ENCODE peak calls at places on chromosomes 1 and 21, in eight cellular contexts. S is mammary epithelial cell; T is upper lobe of left lung; K is suprapubic skin; R is heart left ventricle; A is CD8-positive, alpha-beta T cell; M is sigmoid colon; U is psoas muscle. N is an unnamed sample. For H3K4me1 and H3K27me3, the result is how much of the 10 kb centered on the place peaks cover.

GRCh38 chr1:55773189-55773940 is 558.2 kb upstream of the USP24 start:
- DNase-seq in T (no peak), M (no peak), A (no peak), K (no peak), R (no peak), S (no peak), U (no peak), N (no peak)

GRCh38 chr1:153277852-153278251 is 18.4 kb downstream of the LORICRIN start:
- DNase-seq in A (no peak), K (no peak), M (no peak), S (peak), U (no peak), T (peak), R (no peak), N (no peak)

GRCh38 chr1:5667513-5668325 is 324.5 kb downstream of the NPHP4 start:
- DNase-seq in A (peak), T (no peak), M (peak), S (no peak), R (no peak), U (no peak), K (peak), N (no peak)

GRCh38 chr1:97350662-97351061 is 570.2 kb downstream of the DPYD start:
- DNase-seq in A (no peak), S (no peak), K (no peak), M (no peak), U (no peak), T (no peak), R (no peak), N (no peak)

GRCh38 chr1:115771847-115772457 is 3.4 kb upstream of the CASQ2 start:
- DNase-seq in R (peak), A (no peak), M (peak), U (peak), T (peak), K (no peak), S (peak), N (peak)

GRCh38 chr1:92881391-92881790 is 49.6 kb downstream of the RPL5 start:
- DNase-seq in R (no peak), S (no peak), U (no peak), K (no peak), M (no peak), A (no peak), T (no peak), N (no peak)

GRCh38 chr1:10625554-10625953 is 150.8 kb downstream of the PEX14 start:
- DNase-seq in M (peak), T (peak), S (no peak), A (no peak), K (peak), R (no peak), U (no peak), N (no peak)

GRCh38 chr21:31145271-31145801 is 107.1 kb upstream of the KRTAP19-8 start:
- DNase-seq in S (no peak), M (no peak), T (no peak), U (no peak), K (no peak), R (no peak), A (no peak), N (no peak)

GRCh38 chr1:111551623-111552470 is 48.4 kb upstream of the ADORA3 start:
- DNase-seq in S (no peak), T (no peak), R (no peak), U (no peak), K (no peak), A (no peak), M (no peak), N (no peak)

GRCh38 chr21:31530918-31531705 is 128.4 kb upstream of the SOD1 start:
- DNase-seq in A (no peak), R (no peak), T (peak), M (no peak), K (no peak), U (no peak), S (no peak), N (peak)

GRCh38 chr1:35660581-35661473 is 19.5 kb upstream of the PSMB2 start:
- DNase-seq in R (no peak), K (no peak), U (no peak), T (no peak), S (no peak), A (no peak), M (no peak), N (no peak)

GRCh38 chr1:228867093-228867950 is 132.0 kb downstream of the RHOU start:
- DNase-seq in T (no peak), M (no peak), U (no peak), R (no peak), K (no peak), S (no peak), A (no peak), N (peak)

GRCh38 chr1:69862906-69863305 is 295.2 kb downstream of the LRRC7 start:
- DNase-seq in T (no peak), A (no peak), K (no peak), S (no peak), M (no peak), U (no peak), R (no peak), N (no peak)

GRCh38 chr1:62849031-62849430 is 65.1 kb downstream of the ATG4C start:
- DNase-seq in S (no peak), T (no peak), R (no peak), A (no peak), M (no peak), K (no peak), U (no peak), N (no peak)

GRCh38 chr1:181448461-181448860 is 34.9 kb upstream of the CACNA1E start:
- DNase-seq in S (no peak), U (no peak), R (no peak), M (no peak), A (no peak), T (no peak), K (no peak), N (no peak)

GRCh38 chr1:160117709-160118183 is 2.2 kb downstream of the ATP1A2 start:
- DNase-seq in U (no peak), M (peak), A (no peak), T (peak), S (no peak), R (peak), K (no peak), N (no peak)

GRCh38 chr1:2567083-2567679 is 11.0 kb downstream of the TNFRSF14 start:
- DNase-seq in A (no peak), T (no peak), R (no peak), M (peak), S (no peak), K (no peak), U (no peak), N (no peak)

GRCh38 chr1:240468616-240469015 is 143.3 kb downstream of the GREM2 start:
- DNase-seq in K (no peak), U (no peak), M (no peak), T (no peak), S (no peak), A (no peak), R (no peak), N (no peak)

GRCh38 chr1:17586172-17586963 is 46.9 kb downstream of the ARHGEF10L start:
- DNase-seq in R (no peak), M (peak), A (no peak), U (peak), T (peak), K (no peak), S (peak), N (no peak)

GRCh38 chr1:119374208-119374877 is 5.8 kb downstream of the HAO2 start:
- DNase-seq in M (no peak), T (no peak), R (no peak), A (no peak), U (no peak), S (peak), K (no peak), N (no peak)

GRCh38 chr1:175220853-175221547 is 28.4 kb upstream of the KIAA0040 start:
- DNase-seq in T (peak), S (peak), U (no peak), A (no peak), R (no peak), M (no peak), K (no peak), N (no peak)

GRCh38 chr1:74733616-74734484 is 898 bp downstream of the TYW3 start:
- DNase-seq in U (no peak), S (peak), A (no peak), T (peak), K (no peak), M (no peak), R (peak), N (peak)

GRCh38 chr21:33966324-33966949 is 50.8 kb upstream of the ATP5PO start:
- DNase-seq in M (no peak), A (no peak), K (no peak), S (no peak), R (no peak), T (no peak), U (no peak), N (no peak)

GRCh38 chr1:101238041-101238515 is 1.3 kb downstream of the S1PR1 start:
- DNase-seq in T (peak), M (no peak), R (no peak), U (no peak), S (no peak), A (peak), K (no peak), N (no peak)

GRCh38 chr1:223343692-223344091 is 20.3 kb downstream of the SUSD4 start:
- DNase-seq in T (no peak), M (no peak), K (no peak), U (no peak), S (no peak), A (no peak), R (no peak), N (no peak)

GRCh38 chr21:37866027-37866426 is 50.2 kb downstream of the KCNJ6 start:
- DNase-seq in K (no peak), A (no peak), S (peak), R (no peak), U (no peak), M (no peak), T (peak), N (no peak)

GRCh38 chr1:91809267-91809666 is 76.7 kb downstream of the TGFBR3 start:
- DNase-seq in R (no peak), K (no peak), A (no peak), M (no peak), S (no peak), U (no peak), T (no peak), N (no peak)

GRCh38 chr1:203669739-203670138 is 43.1 kb downstream of the ATP2B4 start:
- DNase-seq in M (no peak), A (no peak), S (peak), K (no peak), T (no peak), R (no peak), U (no peak), N (no peak)

GRCh38 chr1:36321119-36321951 is 2.1 kb downstream of the EVA1B start:
- DNase-seq in S (no peak), T (peak), U (peak), A (peak), R (peak), M (peak), K (peak), N (no peak)

GRCh38 chr1:154847891-154848290 is 22.2 kb downstream of the KCNN3 start:
- DNase-seq in A (no peak), T (no peak), K (no peak), U (peak), S (no peak), R (no peak), M (no peak), N (peak)

GRCh38 chr1:39317910-39318633 is 113.6 kb downstream of the MACF1 start:
- DNase-seq in T (no peak), K (no peak), M (no peak), A (no peak), U (no peak), S (no peak), R (peak), N (no peak)

GRCh38 chr1:169427081-169427611 is at the start of gene CCDC181:
- DNase-seq in K (no peak), S (no peak), U (peak), A (peak), R (peak), T (peak), M (peak), N (peak)

DNA sequence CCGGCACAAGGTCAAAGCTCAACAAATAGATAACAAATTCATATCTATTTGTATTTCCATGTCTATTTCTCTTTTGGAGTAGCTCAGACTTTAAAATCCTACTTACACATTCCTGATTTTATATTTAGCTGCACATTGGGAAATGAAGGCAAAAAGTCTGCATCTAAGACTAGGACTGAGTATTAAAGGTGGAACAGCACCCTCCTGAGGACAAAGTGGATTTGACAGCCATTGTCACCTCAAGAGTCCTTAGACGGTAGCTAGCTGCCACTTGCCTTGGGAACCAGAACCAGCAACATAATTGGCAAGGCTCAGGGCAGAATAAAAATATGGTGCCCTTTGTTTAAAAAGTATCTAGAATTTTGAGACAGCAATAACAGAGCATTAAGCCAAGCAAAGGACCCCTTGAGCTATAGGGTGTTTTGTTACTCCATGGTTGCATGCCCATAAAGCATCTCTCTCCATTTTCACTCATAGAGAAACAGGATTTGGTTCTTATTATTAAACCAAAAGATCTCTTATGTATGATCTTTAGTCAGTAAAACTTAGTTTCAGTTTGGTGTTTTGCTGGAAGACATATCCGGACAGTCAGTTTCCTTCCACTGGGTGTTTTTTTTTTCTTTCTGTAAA is 30.0 kb upstream of the SGIP1 start:
- DNase-seq in T (peak), U (no peak), M (no peak), A (no peak), S (peak), K (no peak), R (peak), N (peak)
- H3K4me1 ChIP-seq in T (under half), U (under half), M (under half), A (under half), S (under half), K (under half), R (under half), N (under half)

GRCh38 chr1:232222614-232223013 is 407.3 kb downstream of the SIPA1L2 start:
- DNase-seq in S (no peak), U (no peak), K (no peak), T (no peak), M (no peak), R (no peak), A (no peak), N (no peak)

GRCh38 chr1:232223309-232223708 is 406.6 kb downstream of the SIPA1L2 start:
- DNase-seq in U (no peak), T (no peak), S (no peak), R (no peak), A (no peak), K (no peak), M (no peak), N (peak)

GRCh38 chr1:232225336-232226131 is 404.4 kb downstream of the SIPA1L2 start:
- DNase-seq in A (no peak), S (no peak), K (no peak), M (no peak), T (no peak), U (no peak), R (no peak), N (no peak)

GRCh38 chr1:232221790-232222499 is 408.0 kb downstream of the SIPA1L2 start:
- DNase-seq in A (no peak), T (peak), R (no peak), S (peak), K (no peak), U (no peak), M (no peak), N (no peak)

DNA sequence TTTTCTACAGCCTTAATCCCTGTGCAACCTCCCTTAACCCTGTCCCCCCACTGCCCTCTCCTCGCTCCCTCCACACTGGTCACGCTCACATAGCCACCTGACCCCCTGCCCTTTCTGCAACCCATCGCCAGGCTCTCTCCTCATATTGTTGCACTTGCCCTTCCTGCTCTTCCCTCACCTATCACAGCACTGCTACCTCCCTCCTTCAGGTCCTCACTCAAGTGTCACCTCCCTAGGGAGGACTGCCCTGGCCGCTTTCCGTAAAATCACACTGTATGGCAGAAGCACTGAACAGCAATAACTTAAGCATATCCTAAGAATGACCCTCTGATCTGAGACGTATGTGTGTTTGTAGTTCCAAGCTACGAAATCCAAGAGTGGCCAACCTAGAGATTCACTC is 406.0 kb downstream of the SIPA1L2 start:
- DNase-seq in U (no peak), R (no peak), K (no peak), S (no peak), T (no peak), A (no peak), M (no peak), N (no peak)
- H3K27me3 ChIP-seq in U (under half), R (under half), K (under half), S (under half), T (under half), A (under half), M (under half), N (under half)

GRCh38 chr1:84272401-84272800 is 29.1 kb upstream of the SAMD13 start:
- DNase-seq in K (no peak), S (no peak), T (peak), U (no peak), R (no peak), M (no peak), A (no peak), N (no peak)
- TF ChIP-seq CTCF in K (no peak), S (no peak), T (no peak), U (no peak), R (no peak), M (no peak), A (no peak), N (no peak)

GRCh38 chr1:3775498-3776230 is 3.1 kb downstream of the SMIM1 start:
- DNase-seq in T (peak), M (no peak), K (peak), R (peak), S (peak), A (peak), U (peak), N (peak)

GRCh38 chr1:3772715-3773571 is at the start of gene SMIM1:
- DNase-seq in R (no peak), T (peak), U (no peak), K (peak), M (peak), S (no peak), A (peak), N (no peak)

GRCh38 chr1:3773572-3774502 is 1.3 kb downstream of the SMIM1 start:
- DNase-seq in A (no peak), K (no peak), M (no peak), T (no peak), S (no peak), U (no peak), R (no peak), N (no peak)

GRCh38 chr1:3775248-3775497 is 2.6 kb downstream of the SMIM1 start:
- DNase-seq in T (no peak), R (no peak), U (no peak), M (no peak), S (no peak), K (no peak), A (no peak), N (no peak)

DNA sequence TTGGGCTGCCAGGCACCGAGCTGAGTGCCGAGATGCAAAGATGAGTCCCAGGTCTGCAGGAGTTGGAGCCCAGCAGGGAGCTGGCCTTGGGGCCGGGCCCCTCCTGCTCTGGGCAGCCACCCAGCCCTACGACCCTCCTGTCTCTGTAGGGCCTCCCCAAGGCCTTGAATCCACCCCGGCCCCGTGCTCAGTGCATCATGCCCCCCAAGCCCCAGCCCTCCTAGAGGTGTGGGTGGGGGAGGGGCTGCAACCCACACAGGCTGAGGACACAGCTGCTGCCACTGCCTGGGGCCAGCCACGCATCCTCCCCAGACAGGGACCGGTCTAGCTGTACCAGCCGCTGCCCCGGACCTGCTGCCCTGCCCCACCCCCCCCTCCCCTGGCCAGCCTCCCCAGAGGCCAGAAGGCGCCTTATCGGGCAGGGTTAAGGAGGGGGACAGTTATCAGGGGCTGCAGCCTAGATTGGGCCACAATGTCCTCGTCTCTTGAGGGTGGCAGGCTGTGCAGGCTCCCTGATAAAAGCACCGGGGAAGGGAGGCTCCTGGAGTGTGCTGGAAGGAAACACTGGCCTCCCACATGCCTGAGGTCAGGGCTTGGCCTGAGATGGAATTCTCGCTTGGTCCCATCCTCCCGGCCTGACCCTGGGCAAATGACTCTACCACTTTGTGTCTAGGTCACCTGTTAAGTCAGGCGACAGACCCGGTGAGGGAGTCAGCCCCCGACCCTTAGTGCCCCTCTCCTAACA is 2.1 kb downstream of the SMIM1 start:
- DNase-seq in T (no peak), K (peak), M (no peak), A (no peak), S (no peak), U (no peak), R (no peak), N (no peak)
- H3K4me1 ChIP-seq in T (under half), K (under half), M (under half), A (under half), S (under half), U (under half), R (under half), N (under half)